ENCODE peak calls at places on chromosomes 6 and 20, in seven cellular contexts. One of them, this sample, is unnamed.
A peak's percentile ranks its signal among the peaks of the same experiment; 100 is the strongest.

GRCh38 chr6:107323133-107323785 is 136.1 kb downstream of the PDSS2 start:
- DNase-seq in left lung: no peak
- DNase-seq in adrenal gland: no peak
- DNase-seq in GM23338: no peak
- DNase-seq in WERI-Rb-1: no peak
- DNase-seq in fibroblast of lung: peak; percentile 65
- DNase-seq in neuronal stem cell: no peak
- DNase-seq in this sample: no peak

GRCh38 chr6:37352384-37352783 is 1.4 kb upstream of the RNF8 start:
- DNase-seq in fibroblast of lung: no peak
- DNase-seq in WERI-Rb-1: no peak
- DNase-seq in GM23338: no peak
- DNase-seq in neuronal stem cell: no peak
- DNase-seq in adrenal gland: no peak
- DNase-seq in left lung: no peak
- DNase-seq in this sample: no peak

GRCh38 chr6:48664850-48665249 is 553.9 kb upstream of the PTCHD4 start:
- DNase-seq in fibroblast of lung: peak; percentile 85
- DNase-seq in left lung: no peak
- DNase-seq in GM23338: no peak
- DNase-seq in WERI-Rb-1: peak; percentile 35
- DNase-seq in neuronal stem cell: no peak
- DNase-seq in adrenal gland: no peak
- DNase-seq in this sample: no peak

GRCh38 chr6:46876126-46876525 is 45.6 kb downstream of the ADGRF5 start:
- DNase-seq in GM23338: peak; percentile 73
- DNase-seq in fibroblast of lung: peak; percentile 99
- DNase-seq in left lung: no peak
- DNase-seq in adrenal gland: peak; percentile 36
- DNase-seq in neuronal stem cell: no peak
- DNase-seq in WERI-Rb-1: no peak
- DNase-seq in this sample: peak; percentile 49

GRCh38 chr6:166394036-166394892 is 11.5 kb upstream of the MPC1 start:
- DNase-seq in left lung: no peak
- DNase-seq in fibroblast of lung: no peak
- DNase-seq in neuronal stem cell: no peak
- DNase-seq in adrenal gland: no peak
- DNase-seq in GM23338: no peak
- DNase-seq in WERI-Rb-1: no peak
- DNase-seq in this sample: no peak

GRCh38 chr6:106411643-106412200 is 51.2 kb downstream of the CRYBG1 start:
- DNase-seq in GM23338: peak; percentile 39
- DNase-seq in fibroblast of lung: no peak
- DNase-seq in left lung: no peak
- DNase-seq in adrenal gland: no peak
- DNase-seq in neuronal stem cell: no peak
- DNase-seq in WERI-Rb-1: no peak
- DNase-seq in this sample: no peak

GRCh38 chr6:155315516-155315871 is 1.2 kb upstream of the TFB1M start:
- DNase-seq in neuronal stem cell: no peak
- DNase-seq in GM23338: no peak
- DNase-seq in WERI-Rb-1: no peak
- DNase-seq in fibroblast of lung: peak; percentile 6
- DNase-seq in adrenal gland: no peak
- DNase-seq in left lung: no peak
- DNase-seq in this sample: no peak

GRCh38 chr6:22764521-22764920 is 195.2 kb downstream of the HDGFL1 start:
- DNase-seq in WERI-Rb-1: no peak
- DNase-seq in GM23338: no peak
- DNase-seq in adrenal gland: no peak
- DNase-seq in fibroblast of lung: peak; percentile 86
- DNase-seq in left lung: no peak
- DNase-seq in neuronal stem cell: no peak
- DNase-seq in this sample: no peak

GRCh38 chr20:57473246-57474042 is 51.5 kb downstream of the CTCFL start:
- DNase-seq in adrenal gland: peak; percentile 25
- DNase-seq in WERI-Rb-1: no peak
- DNase-seq in fibroblast of lung: peak; percentile 11
- DNase-seq in left lung: peak; percentile 85
- DNase-seq in GM23338: peak; percentile 36
- DNase-seq in neuronal stem cell: no peak
- DNase-seq in this sample: peak; percentile 34

GRCh38 chr6:14635195-14635594 is 517.6 kb downstream of the CD83 start:
- DNase-seq in adrenal gland: no peak
- DNase-seq in neuronal stem cell: no peak
- DNase-seq in WERI-Rb-1: no peak
- DNase-seq in left lung: no peak
- DNase-seq in GM23338: no peak
- DNase-seq in fibroblast of lung: no peak
- DNase-seq in this sample: no peak

GRCh38 chr20:57618091-57618765 is 2.0 kb downstream of the ZBP1 start:
- DNase-seq in neuronal stem cell: no peak
- DNase-seq in left lung: peak; percentile 67
- DNase-seq in GM23338: no peak
- DNase-seq in fibroblast of lung: no peak
- DNase-seq in adrenal gland: no peak
- DNase-seq in WERI-Rb-1: no peak
- DNase-seq in this sample: no peak

GRCh38 chr6:130517444-130517931 is 151.7 kb downstream of the TMEM200A start:
- DNase-seq in GM23338: no peak
- DNase-seq in fibroblast of lung: peak; percentile 58
- DNase-seq in adrenal gland: no peak
- DNase-seq in WERI-Rb-1: no peak
- DNase-seq in left lung: no peak
- DNase-seq in neuronal stem cell: no peak
- DNase-seq in this sample: no peak

GRCh38 chr6:96162711-96163120 is 146.9 kb downstream of the FUT9 start:
- DNase-seq in left lung: no peak
- DNase-seq in WERI-Rb-1: no peak
- DNase-seq in adrenal gland: no peak
- DNase-seq in GM23338: peak; percentile 94
- DNase-seq in neuronal stem cell: no peak
- DNase-seq in fibroblast of lung: peak; percentile 46
- DNase-seq in this sample: no peak

GRCh38 chr6:166025149-166025898 is 142.3 kb downstream of the TBXT start:
- DNase-seq in adrenal gland: no peak
- DNase-seq in WERI-Rb-1: no peak
- DNase-seq in left lung: no peak
- DNase-seq in fibroblast of lung: peak; percentile 93
- DNase-seq in neuronal stem cell: no peak
- DNase-seq in GM23338: no peak
- DNase-seq in this sample: no peak

GRCh38 chr20:56628873-56629463 is at the start of gene TFAP2C:
- DNase-seq in fibroblast of lung: peak; percentile 52
- DNase-seq in left lung: peak; percentile 89
- DNase-seq in WERI-Rb-1: peak; percentile 14
- DNase-seq in GM23338: peak; percentile 85
- DNase-seq in neuronal stem cell: peak; percentile 61
- DNase-seq in adrenal gland: peak; percentile 65
- DNase-seq in this sample: peak; percentile 45

GRCh38 chr20:34083137-34083536 is 28.9 kb downstream of the EIF2S2 start:
- DNase-seq in GM23338: peak; percentile 17
- DNase-seq in adrenal gland: peak; percentile 96
- DNase-seq in neuronal stem cell: no peak
- DNase-seq in fibroblast of lung: peak; percentile 99
- DNase-seq in left lung: peak; percentile 91
- DNase-seq in WERI-Rb-1: no peak
- DNase-seq in this sample: peak; percentile 98

GRCh38 chr20:38426006-38426405 is 9.1 kb downstream of the SNHG17 start:
- DNase-seq in left lung: no peak
- DNase-seq in fibroblast of lung: peak; percentile 93
- DNase-seq in neuronal stem cell: no peak
- DNase-seq in adrenal gland: peak; percentile 86
- DNase-seq in GM23338: no peak
- DNase-seq in WERI-Rb-1: no peak
- DNase-seq in this sample: no peak

DNA sequence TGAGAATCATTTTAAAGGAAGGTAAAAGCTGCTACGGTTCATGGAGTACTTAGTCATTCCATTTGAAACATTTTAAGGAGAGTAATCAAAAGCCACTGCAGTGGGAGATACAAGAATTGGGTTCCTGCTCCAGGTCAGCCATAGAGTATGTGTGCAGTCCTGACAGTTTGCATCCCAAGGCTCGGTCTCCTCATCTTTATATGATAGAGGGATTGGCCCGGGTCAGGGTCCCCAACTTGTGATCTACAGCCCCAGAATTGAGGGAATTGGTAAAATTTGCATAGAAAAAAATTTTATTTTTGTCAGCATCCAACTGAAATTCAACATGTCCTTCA is 147.4 kb upstream of the PRND start:
- DNase-seq in left lung: no peak
- DNase-seq in adrenal gland: no peak
- DNase-seq in WERI-Rb-1: no peak
- DNase-seq in neuronal stem cell: no peak
- DNase-seq in fibroblast of lung: no peak
- DNase-seq in GM23338: no peak
- DNase-seq in this sample: no peak
- H3K27ac ChIP-seq in left lung: no peak overlapping the region
- H3K27ac ChIP-seq in adrenal gland: no peak overlapping the region
- H3K27ac ChIP-seq in WERI-Rb-1: peak overlapping the region; percentile 38
- H3K27ac ChIP-seq in neuronal stem cell: no peak overlapping the region
- H3K27ac ChIP-seq in fibroblast of lung: peak overlapping the region; percentile 84
- H3K27ac ChIP-seq in GM23338: no peak overlapping the region
- H3K27ac ChIP-seq in this sample: no peak overlapping the region

GRCh38 chr6:44203955-44204354 is 12.8 kb upstream of the MYMX start:
- DNase-seq in GM23338: no peak
- DNase-seq in neuronal stem cell: no peak
- DNase-seq in fibroblast of lung: no peak
- DNase-seq in WERI-Rb-1: no peak
- DNase-seq in left lung: no peak
- DNase-seq in adrenal gland: no peak
- DNase-seq in this sample: no peak

GRCh38 chr6:44202332-44202971 is 14.3 kb upstream of the MYMX start:
- DNase-seq in adrenal gland: no peak
- DNase-seq in WERI-Rb-1: no peak
- DNase-seq in neuronal stem cell: no peak
- DNase-seq in GM23338: peak; percentile 95
- DNase-seq in fibroblast of lung: no peak
- DNase-seq in left lung: no peak
- DNase-seq in this sample: no peak

GRCh38 chr6:44201200-44201599 is 15.5 kb upstream of the MYMX start:
- DNase-seq in left lung: no peak
- DNase-seq in GM23338: no peak
- DNase-seq in WERI-Rb-1: no peak
- DNase-seq in adrenal gland: no peak
- DNase-seq in fibroblast of lung: no peak
- DNase-seq in neuronal stem cell: no peak
- DNase-seq in this sample: no peak

GRCh38 chr6:44201638-44202303 is 15.0 kb upstream of the MYMX start:
- DNase-seq in neuronal stem cell: no peak
- DNase-seq in WERI-Rb-1: no peak
- DNase-seq in GM23338: no peak
- DNase-seq in fibroblast of lung: no peak
- DNase-seq in adrenal gland: no peak
- DNase-seq in left lung: no peak
- DNase-seq in this sample: no peak

DNA sequence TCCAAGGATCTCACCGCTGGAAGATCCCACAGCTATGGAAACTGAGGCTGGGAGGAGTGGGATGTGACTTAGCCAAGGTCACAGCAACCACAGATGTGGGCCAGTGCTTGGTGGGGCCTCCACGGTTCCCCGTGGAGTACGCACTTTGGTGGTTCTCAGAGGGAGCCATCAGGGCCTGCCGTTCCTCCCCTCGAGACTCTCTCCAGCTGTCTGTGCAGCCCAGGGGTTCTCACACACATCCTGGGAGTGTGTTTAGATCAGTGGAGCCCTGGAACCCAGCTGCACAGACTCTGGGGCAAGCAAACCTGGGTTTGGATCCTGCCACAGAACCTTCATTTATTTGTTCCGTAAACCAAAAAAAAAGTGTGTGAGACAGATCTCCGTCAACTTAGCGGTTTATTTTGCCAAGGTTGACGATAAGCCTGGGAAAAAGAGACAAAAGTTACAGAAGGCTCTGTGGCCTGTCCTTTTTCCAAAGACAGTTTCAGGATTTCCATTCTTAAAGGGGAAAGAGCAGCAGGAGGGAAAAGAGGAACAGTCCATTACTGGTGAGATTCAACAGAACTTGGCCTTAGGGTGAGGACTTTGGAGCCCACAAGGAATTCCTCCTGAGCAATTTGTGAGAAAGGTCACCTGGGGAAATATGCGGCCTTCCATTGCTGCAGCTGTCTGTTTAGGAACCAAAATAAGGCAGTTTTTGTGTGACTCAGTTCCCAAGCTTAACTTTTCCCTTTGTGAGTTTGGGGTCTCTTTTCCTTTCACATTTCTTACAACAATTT is 13.6 kb upstream of the MYMX start:
- DNase-seq in GM23338: peak; percentile 19
- DNase-seq in left lung: no peak
- DNase-seq in adrenal gland: no peak
- DNase-seq in WERI-Rb-1: no peak
- DNase-seq in fibroblast of lung: no peak
- DNase-seq in neuronal stem cell: no peak
- DNase-seq in this sample: no peak
- H3K4me3 ChIP-seq in GM23338: no peak overlapping the region
- H3K4me3 ChIP-seq in left lung: no peak overlapping the region
- H3K4me3 ChIP-seq in adrenal gland: no peak overlapping the region
- H3K4me3 ChIP-seq in WERI-Rb-1: no peak overlapping the region
- H3K4me3 ChIP-seq in fibroblast of lung: no peak overlapping the region
- H3K4me3 ChIP-seq in neuronal stem cell: no peak overlapping the region
- H3K4me3 ChIP-seq in this sample: no peak overlapping the region

DNA sequence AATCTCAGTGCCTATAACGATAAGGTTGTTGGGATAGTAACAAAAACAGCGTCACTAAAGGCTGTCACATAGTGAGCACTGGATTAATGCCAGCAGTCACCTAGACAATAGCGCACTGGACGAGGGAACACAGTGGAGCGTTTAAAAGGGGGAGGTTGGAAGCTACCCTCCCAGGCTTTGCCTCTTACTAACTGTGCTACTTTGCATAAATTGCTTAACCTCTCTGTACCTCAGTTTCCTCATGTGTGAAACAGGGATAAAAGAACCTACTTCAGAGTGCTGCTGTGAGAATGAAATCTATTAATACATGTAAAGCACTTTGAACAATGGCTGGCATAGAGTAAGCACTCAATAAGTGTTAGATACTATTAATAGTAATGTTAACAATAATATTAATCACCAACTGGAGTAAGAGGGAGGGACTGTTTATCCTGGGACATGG is 10.5 kb downstream of the BCL2L1 start:
- DNase-seq in GM23338: peak; percentile 26
- DNase-seq in fibroblast of lung: no peak
- DNase-seq in left lung: no peak
- DNase-seq in neuronal stem cell: no peak
- DNase-seq in WERI-Rb-1: no peak
- DNase-seq in adrenal gland: peak; percentile 53
- DNase-seq in this sample: peak; percentile 8
- H3K27ac ChIP-seq in GM23338: peak overlapping the region; percentile 84
- H3K27ac ChIP-seq in fibroblast of lung: peak overlapping the region; percentile 97
- H3K27ac ChIP-seq in left lung: peak overlapping the region; percentile 89
- H3K27ac ChIP-seq in neuronal stem cell: no peak overlapping the region
- H3K27ac ChIP-seq in WERI-Rb-1: peak overlapping the region; percentile 53
- H3K27ac ChIP-seq in adrenal gland: peak overlapping the region; percentile 90
- H3K27ac ChIP-seq in this sample: no peak overlapping the region

DNA sequence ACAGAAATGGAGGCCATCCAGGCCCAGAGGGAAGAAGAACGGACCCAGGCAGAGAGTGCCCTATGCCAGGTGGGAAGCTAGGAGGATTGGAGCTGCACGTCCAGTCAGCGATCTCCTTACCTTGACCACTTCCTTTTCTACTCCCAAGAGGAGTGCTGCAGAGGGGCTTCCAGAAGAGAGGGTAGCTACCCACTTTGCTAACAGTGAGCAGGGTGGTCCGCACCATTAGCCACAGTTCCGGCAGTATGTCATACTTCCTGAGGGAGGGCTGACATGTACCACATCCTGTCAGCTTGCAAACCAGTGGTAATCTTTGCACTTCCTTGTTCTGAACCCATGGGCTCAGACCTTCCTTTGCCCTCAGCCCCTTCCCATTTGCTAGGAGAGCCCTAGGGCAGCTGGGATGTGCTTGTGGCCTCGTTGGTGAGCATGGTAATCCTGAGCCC is 35.4 kb downstream of the CEP250 start:
- DNase-seq in neuronal stem cell: no peak
- DNase-seq in GM23338: no peak
- DNase-seq in left lung: no peak
- DNase-seq in WERI-Rb-1: no peak
- DNase-seq in fibroblast of lung: no peak
- DNase-seq in adrenal gland: no peak
- DNase-seq in this sample: no peak
- H3K4me3 ChIP-seq in neuronal stem cell: no peak overlapping the region
- H3K4me3 ChIP-seq in GM23338: no peak overlapping the region
- H3K4me3 ChIP-seq in left lung: peak overlapping the region; percentile 46
- H3K4me3 ChIP-seq in WERI-Rb-1: no peak overlapping the region
- H3K4me3 ChIP-seq in fibroblast of lung: no peak overlapping the region
- H3K4me3 ChIP-seq in adrenal gland: no peak overlapping the region
- H3K4me3 ChIP-seq in this sample: no peak overlapping the region

This sample was measured in cardiac muscle cell.